ENCODE peak calls at places on chromosomes 6 and 20, in ten cellular contexts. I is GM13977; L is AG09309; U is NCI-H187; O is T-helper 17 cell; S is BJ; Y is cardiac fibroblast; B is IMR-90; D is ovary; M is activated CD8-positive, alpha-beta memory T cell treated with anti-CD3 and anti-CD28 coated beads for 4 hours. Q is an unnamed sample.

GRCh38 chr6:5674141-5674540 is 332.6 kb downstream of the NRN1 start:
- DNase-seq in O (no peak), B (no peak), D (no peak), U (no peak), I (no peak), M (no peak), Y (no peak), L (no peak), S (no peak), Q (no peak)

GRCh38 chr20:44075950-44076232 is 111.1 kb downstream of the JPH2 start:
- DNase-seq in S (no peak), Y (no peak), D (no peak), L (no peak), I (no peak), U (no peak), B (no peak), M (no peak), O (no peak), Q (no peak)

GRCh38 chr20:582204-582603 is 27.9 kb downstream of the TCF15 start:
- DNase-seq in L (no peak), S (no peak), D (no peak), M (no peak), B (no peak), O (no peak), Y (no peak), U (no peak), I (no peak), Q (no peak)

GRCh38 chr20:51923611-51924010 is 121.3 kb upstream of the SALL4 start:
- DNase-seq in Y (no peak), O (no peak), S (no peak), L (no peak), D (no peak), M (no peak), U (no peak), I (no peak), B (no peak), Q (no peak)

GRCh38 chr20:21230686-21231085 is 72.4 kb upstream of the XRN2 start:
- DNase-seq in B (peak; percentile 13), U (no peak), L (no peak), I (no peak), Y (no peak), M (no peak), D (no peak), O (no peak), S (no peak), Q (no peak)

GRCh38 chr20:10609726-10610125 is 64.1 kb downstream of the JAG1 start:
- DNase-seq in I (no peak), Y (peak; percentile 68), D (no peak), U (no peak), B (peak; percentile 35), M (no peak), S (no peak), L (no peak), O (no peak), Q (no peak)

GRCh38 chr6:21781075-21781474 is 187.5 kb downstream of the SOX4 start:
- DNase-seq in I (no peak), O (no peak), U (no peak), B (no peak), D (no peak), L (no peak), Y (no peak), S (no peak), M (no peak), Q (no peak)

GRCh38 chr6:21381336-21381963 is 212.1 kb upstream of the SOX4 start:
- DNase-seq in D (no peak), S (no peak), B (no peak), L (peak; percentile 14), I (no peak), M (no peak), O (no peak), Y (no peak), U (no peak), Q (peak; percentile 38)

GRCh38 chr20:44614525-44614924 is 32.1 kb downstream of the PKIG start:
- DNase-seq in I (no peak), U (no peak), B (no peak), D (no peak), S (no peak), Y (no peak), O (no peak), M (no peak), L (no peak), Q (no peak)

GRCh38 chr6:154039231-154039842 is at the start of gene OPRM1:
- DNase-seq in S (no peak), Y (peak; percentile 31), B (no peak), M (no peak), D (no peak), U (no peak), O (no peak), L (no peak), I (peak; percentile 11), Q (no peak)

GRCh38 chr6:169583867-169584541 is 117.8 kb downstream of the WDR27 start:
- DNase-seq in M (no peak), S (no peak), Y (no peak), L (no peak), O (no peak), B (no peak), I (no peak), D (no peak), U (no peak), Q (no peak)

GRCh38 chr6:129748212-129748900 is 38.4 kb upstream of the ARHGAP18 start:
- DNase-seq in U (no peak), L (peak; percentile 20), D (no peak), S (no peak), Y (peak; percentile 50), M (peak; percentile 28), I (peak; percentile 50), B (peak; percentile 61), O (peak; percentile 11), Q (peak; percentile 89)

GRCh38 chr20:23406880-23407279 is 14.4 kb downstream of the NAPB start:
- DNase-seq in O (no peak), L (no peak), U (no peak), Y (no peak), I (no peak), B (no peak), D (no peak), S (no peak), M (no peak), Q (no peak)

GRCh38 chr6:166277021-166277420 is 31.2 kb downstream of the PRR18 start:
- DNase-seq in Y (peak; percentile 32), S (no peak), I (no peak), M (no peak), D (no peak), O (no peak), U (no peak), B (no peak), L (peak; percentile 7), Q (peak; percentile 21)